ENCODE peak calls at places on chromosomes 4 and X, in five cellular contexts. N is cardiac muscle cell, X is thoracic aorta, C is right cardiac atrium, A is WERI-Rb-1. G is an unnamed sample.

GRCh38 chr4:179095585-179096228 is 1653.5 kb upstream of the AGA start:
- DNase-seq in N (no peak), X (no peak), C (no peak), A (no peak), G (no peak)

GRCh38 chrX:55754861-55755294 is 37.3 kb downstream of the RRAGB start:
- DNase-seq in N (no peak), X (no peak), C (no peak), A (no peak), G (no peak)

GRCh38 chr4:143700060-143700419 is 435 bp downstream of the FREM3 start:
- DNase-seq in N (peak; percentile 25), X (no peak), C (peak; percentile 34), A (no peak), G (no peak)

GRCh38 chr4:124936427-124936826 is 223.9 kb upstream of the ANKRD50 start:
- DNase-seq in N (peak; percentile 83), X (no peak), C (peak; percentile 71), A (no peak), G (peak; percentile 55)

GRCh38 chrX:53239474-53239873 is 14.5 kb upstream of the KDM5C start:
- DNase-seq in N (no peak), X (no peak), C (no peak), A (peak; percentile 61), G (no peak)

GRCh38 chrX:50889582-50889981 is 21.0 kb upstream of the BMP15 start:
- DNase-seq in N (no peak), X (no peak), C (no peak), A (no peak), G (no peak)

GRCh38 chrX:103774070-103774642 is 2.5 kb upstream of the PLP1 start:
- DNase-seq in N (peak; percentile 75), X (no peak), C (no peak), A (peak; percentile 8), G (no peak)

GRCh38 chr4:186820371-186820990 is 96.8 kb upstream of the FAT1 start:
- DNase-seq in N (peak; percentile 79), X (no peak), C (peak; percentile 66), A (no peak), G (peak; percentile 43)

GRCh38 chr4:41693629-41694028 is 54.9 kb downstream of the PHOX2B start:
- DNase-seq in N (peak; percentile 51), X (no peak), C (no peak), A (no peak), G (no peak)

GRCh38 chr4:137651128-137651527 is 118.8 kb upstream of the PCDH18 start:
- DNase-seq in N (peak; percentile 36), X (no peak), C (no peak), A (no peak), G (no peak)

GRCh38 chr4:6198768-6199343 is 1.5 kb downstream of the JAKMIP1 start:
- DNase-seq in N (peak; percentile 25), X (no peak), C (no peak), A (peak; percentile 66), G (no peak)

GRCh38 chr4:4226606-4227438 is at the start of gene OTOP1:
- DNase-seq in N (no peak), X (no peak), C (no peak), A (no peak), G (no peak)

GRCh38 chr4:40840255-40840984 is 90.7 kb downstream of the NSUN7 start:
- DNase-seq in N (no peak), X (no peak), C (no peak), A (no peak), G (no peak)

GRCh38 chrX:136156560-136157117 is 9.3 kb downstream of the FHL1 start:
- DNase-seq in N (no peak), X (no peak), C (no peak), A (no peak), G (no peak)

GRCh38 chr4:88975925-88976511 is 81.0 kb downstream of the FAM13A start:
- DNase-seq in N (peak; percentile 39), X (no peak), C (no peak), A (no peak), G (no peak)

GRCh38 chrX:137427813-137428212 is 138.1 kb upstream of the ZIC3 start:
- DNase-seq in N (peak; percentile 7), X (no peak), C (no peak), A (no peak), G (no peak)

GRCh38 chr4:6071959-6072720 is 53.9 kb upstream of the C4orf50 start:
- DNase-seq in N (no peak), X (no peak), C (peak; percentile 18), A (no peak), G (peak; percentile 33)

GRCh38 chr4:79042079-79042674 is 102.9 kb upstream of the PAQR3 start:
- DNase-seq in N (peak; percentile 59), X (no peak), C (no peak), A (peak; percentile 26), G (no peak)

GRCh38 chr4:10056334-10057022 is 35.2 kb upstream of the SLC2A9 start:
- DNase-seq in N (no peak), X (no peak), C (no peak), A (no peak), G (no peak)

GRCh38 chr4:75308049-75308448 is 206.2 kb downstream of the RCHY1 start:
- DNase-seq in N (no peak), X (no peak), C (no peak), A (no peak), G (no peak)

GRCh38 chr4:123581802-123582201 is 185.2 kb downstream of the SPRY1 start:
- DNase-seq in N (no peak), X (no peak), C (no peak), A (no peak), G (no peak)

GRCh38 chr4:95091272-95091671 is 333.5 kb downstream of the BMPR1B start:
- DNase-seq in N (peak; percentile 36), X (no peak), C (no peak), A (no peak), G (no peak)

GRCh38 chr4:15239866-15240265 is 188.0 kb upstream of the C1QTNF7 start:
- DNase-seq in N (peak; percentile 65), X (no peak), C (no peak), A (no peak), G (no peak)

GRCh38 chr4:118352843-118353373 is at the start of gene PRSS12:
- DNase-seq in N (peak; percentile 56), X (no peak), C (peak; percentile 50), A (peak; percentile 96), G (peak; percentile 48)

GRCh38 chr4:55347610-55348228 is 1.7 kb downstream of the SRD5A3 start:
- DNase-seq in N (no peak), X (no peak), C (no peak), A (no peak), G (no peak)
- H3K4me3 ChIP-seq in N (no peak overlapping the region), X (peak overlapping the region; percentile 97), C (no peak overlapping the region), A (no peak overlapping the region), G (no peak overlapping the region)

GRCh38 chrX:16999275-16999674 is 52.8 kb downstream of the REPS2 start:
- DNase-seq in N (no peak), X (no peak), C (no peak), A (no peak), G (no peak)

GRCh38 chrX:17000751-17001150 is 54.3 kb downstream of the REPS2 start:
- DNase-seq in N (no peak), X (no peak), C (no peak), A (no peak), G (no peak)

GRCh38 chrX:16993791-16994318 is 47.4 kb downstream of the REPS2 start:
- DNase-seq in N (no peak), X (no peak), C (no peak), A (no peak), G (no peak)

GRCh38 chrX:16992902-16993301 is 46.4 kb downstream of the REPS2 start:
- DNase-seq in N (no peak), X (no peak), C (no peak), A (no peak), G (no peak)

GRCh38 chrX:16997313-16997712 is 50.9 kb downstream of the REPS2 start:
- DNase-seq in N (no peak), X (no peak), C (no peak), A (no peak), G (no peak)
- H3K27me3 ChIP-seq in N (no peaks in the 10 kb centered on the region), X (no peaks in the 10 kb centered on the region), C (no peaks in the 10 kb centered on the region), A (peaks cover 15% of the 10 kb centered on the region), G (no peaks in the 10 kb centered on the region)

DNA sequence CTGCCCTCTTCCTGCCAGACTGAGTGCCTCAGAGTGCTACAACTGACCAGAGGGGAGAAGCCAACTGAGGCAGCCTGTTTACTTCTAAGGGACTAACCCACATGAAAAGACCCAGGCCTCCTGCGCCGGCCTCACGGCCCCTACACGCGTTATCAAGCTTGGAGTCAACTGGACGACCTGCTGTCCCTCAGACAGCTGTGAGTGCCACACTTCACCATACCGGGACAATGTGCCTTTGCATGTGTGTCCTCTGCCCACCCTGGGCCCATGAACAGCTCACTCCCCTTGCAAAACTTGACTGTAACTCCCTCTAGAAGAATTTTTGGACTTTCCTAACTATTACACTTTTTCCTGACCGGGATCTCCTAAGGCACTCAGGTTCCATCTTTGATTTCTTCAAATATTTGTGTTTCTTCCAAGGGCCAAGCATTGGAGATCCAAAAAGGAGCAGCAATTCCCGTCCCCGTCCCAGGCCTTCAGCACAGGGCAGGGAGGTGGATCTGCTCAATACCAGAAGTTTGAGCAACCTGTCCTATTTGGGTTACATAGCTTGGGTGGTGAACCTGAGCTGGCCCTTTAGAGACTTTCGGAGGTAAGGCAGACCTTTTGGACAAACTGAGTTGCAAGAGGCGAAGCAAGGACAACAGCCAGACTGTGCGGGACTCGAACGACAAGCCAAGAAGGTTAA is 1.7 kb downstream of the NOP14 start:
- DNase-seq in N (no peak), X (no peak), C (no peak), A (no peak), G (no peak)
- H3K4me3 ChIP-seq in N (no peak overlapping the region), X (peak overlapping the region; percentile 95), C (no peak overlapping the region), A (peak overlapping the region; percentile 63), G (peak overlapping the region; percentile 98)

GRCh38 chrX:74490249-74490648 is 69.0 kb downstream of the SLC16A2 start:
- DNase-seq in N (no peak), X (no peak), C (no peak), A (no peak), G (no peak)
- H3K27me3 ChIP-seq in N (no peaks in the 10 kb centered on the region), X (no peaks in the 10 kb centered on the region), C (no peaks in the 10 kb centered on the region), A (no peaks in the 10 kb centered on the region), G (no peaks in the 10 kb centered on the region)

GRCh38 chr4:92090887-92091286 is 212.9 kb upstream of the GRID2 start:
- DNase-seq in N (no peak), X (no peak), C (no peak), A (no peak), G (no peak)
- H3K4me3 ChIP-seq in N (no peak overlapping the region), X (no peak overlapping the region), C (no peak overlapping the region), A (no peak overlapping the region), G (no peak overlapping the region)

GRCh38 chr4:80192937-80193336 is 4.4 kb upstream of the PRDM8 start:
- DNase-seq in N (peak; percentile 49), X (no peak), C (no peak), A (no peak), G (no peak)
- H3K27me3 ChIP-seq in N (peaks cover 100% of the 10 kb centered on the region), X (peaks cover 6% of the 10 kb centered on the region), C (peaks cover 5% of the 10 kb centered on the region), A (no peaks in the 10 kb centered on the region), G (peaks cover 99% of the 10 kb centered on the region)

DNA sequence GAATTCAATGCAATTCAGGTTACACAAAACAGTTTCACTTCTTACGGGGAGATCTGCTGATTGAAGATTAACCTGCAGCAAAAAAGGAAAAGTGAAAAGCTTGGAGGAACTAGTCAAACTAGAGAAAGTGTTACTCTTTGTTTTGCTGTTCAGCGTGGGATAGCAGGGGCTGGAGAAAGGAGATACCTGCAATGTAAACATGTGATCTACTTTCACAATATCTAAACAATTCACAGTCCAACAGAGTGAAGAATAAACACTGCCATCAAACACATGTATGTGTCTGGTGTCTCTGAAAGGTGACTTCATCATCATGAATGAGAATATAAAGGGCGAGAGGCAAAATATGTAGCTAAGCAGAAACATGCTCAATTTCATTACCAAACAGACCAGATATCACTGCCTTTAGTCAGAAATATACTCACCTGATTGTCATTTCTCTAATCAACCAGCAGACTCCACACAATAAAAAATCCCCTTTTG is 26.4 kb downstream of the NIPAL1 start:
- DNase-seq in N (no peak), X (no peak), C (no peak), A (no peak), G (no peak)
- H3K4me3 ChIP-seq in N (no peak overlapping the region), X (no peak overlapping the region), C (no peak overlapping the region), A (no peak overlapping the region), G (no peak overlapping the region)

G was measured in left ventricle myocardium inferior.